ENCODE peak calls at places on chromosomes 6 and 20, in seven cellular contexts. T is IMR-90, U is neuronal stem cell, F is mesenchymal stem cell, S is H1, V is trophoblast cell, D is H9. O is an unnamed sample.
A peak's percentile ranks its signal among the peaks of the same experiment; 100 is the strongest.

GRCh38 chr20:24337074-24337473 is 132.4 kb upstream of the SYNDIG1 start:
- DNase-seq in F (no peak), D (no peak), V (no peak), U (no peak), T (peak; percentile 35), S (no peak), O (no peak)

GRCh38 chr6:31058128-31058894 is 48.0 kb downstream of the MUC22 start:
- DNase-seq in S (no peak), F (peak; percentile 92), D (no peak), U (peak; percentile 59), T (peak; percentile 98), V (peak; percentile 69), O (no peak)

GRCh38 chr6:158039178-158039557 is 57.5 kb downstream of the SYNJ2 start:
- DNase-seq in U (no peak), V (peak; percentile 67), F (peak; percentile 73), S (no peak), D (no peak), T (peak; percentile 67), O (peak; percentile 79)

GRCh38 chr6:113763883-113764282 is 93.3 kb upstream of the MARCKS start:
- DNase-seq in U (no peak), F (peak; percentile 61), S (no peak), V (peak; percentile 87), D (no peak), T (peak; percentile 78), O (peak; percentile 50)

GRCh38 chr6:137013738-137014602 is 30.8 kb downstream of the IL20RA start:
- DNase-seq in S (no peak), D (no peak), U (no peak), T (peak; percentile 60), V (peak; percentile 59), F (peak; percentile 61), O (peak; percentile 69)

GRCh38 chr20:35387334-35387733 is 24.4 kb downstream of the UQCC1 start:
- DNase-seq in D (no peak), V (no peak), F (peak; percentile 62), U (no peak), S (no peak), T (peak; percentile 63), O (no peak)

GRCh38 chr6:123808556-123808955 is 4.9 kb downstream of the NKAIN2 start:
- DNase-seq in D (no peak), T (no peak), S (no peak), F (no peak), V (peak; percentile 7), U (no peak), O (no peak)

GRCh38 chr6:5334341-5334740 is 73.0 kb downstream of the FARS2 start:
- DNase-seq in D (no peak), T (peak; percentile 37), F (no peak), U (no peak), S (no peak), V (no peak), O (no peak)

GRCh38 chr6:83430606-83431544 is at the start of gene ME1:
- DNase-seq in F (peak; percentile 93), D (peak; percentile 83), V (peak; percentile 49), S (peak; percentile 72), T (peak; percentile 86), U (peak; percentile 52), O (peak; percentile 90)

GRCh38 chr6:16687045-16687444 is 74.2 kb downstream of the ATXN1 start:
- DNase-seq in V (no peak), U (no peak), F (no peak), D (no peak), T (no peak), S (no peak), O (no peak)

GRCh38 chr6:48775157-48775556 is 664.2 kb upstream of the PTCHD4 start:
- DNase-seq in D (no peak), V (no peak), T (peak; percentile 36), S (no peak), F (no peak), U (no peak), O (no peak)

GRCh38 chr6:38483526-38483925 is 156.2 kb downstream of the BTBD9 start:
- DNase-seq in D (no peak), V (no peak), T (no peak), F (no peak), S (no peak), U (no peak), O (no peak)

GRCh38 chr6:160455484-160456213 is 107.5 kb downstream of the SLC22A3 start:
- DNase-seq in U (peak; percentile 61), D (peak; percentile 76), T (peak; percentile 47), V (peak; percentile 55), F (peak; percentile 64), S (peak; percentile 93), O (peak; percentile 74)

GRCh38 chr6:107192739-107193296 is 77.5 kb upstream of the BEND3 start:
- DNase-seq in U (no peak), F (no peak), S (no peak), T (no peak), D (no peak), V (peak; percentile 63), O (no peak)

GRCh38 chr20:54510546-54511129 is 35.2 kb downstream of the DOK5 start:
- DNase-seq in U (no peak), F (no peak), D (peak; percentile 40), T (no peak), V (no peak), S (peak; percentile 51), O (peak; percentile 57)

GRCh38 chr20:36861875-36862801 is 13.8 kb upstream of the TLDC2 start:
- DNase-seq in S (peak; percentile 61), T (peak; percentile 83), V (peak; percentile 93), U (no peak), F (peak; percentile 93), D (peak; percentile 52), O (peak; percentile 71)

GRCh38 chr6:30171677-30172471 is 8.5 kb downstream of the TRIM15 start:
- DNase-seq in T (no peak), U (peak; percentile 17), V (no peak), S (peak; percentile 74), F (peak; percentile 30), D (peak; percentile 86), O (peak; percentile 86)

GRCh38 chr6:144008501-144009245 is 614 bp upstream of the PLAGL1 start:
- DNase-seq in V (peak; percentile 22), F (no peak), D (peak; percentile 67), U (no peak), T (no peak), S (no peak), O (peak; percentile 26)

GRCh38 chr6:42135722-42136121 is 6.7 kb downstream of the C6orf132 start:
- DNase-seq in F (no peak), D (no peak), U (no peak), T (no peak), V (peak; percentile 23), S (no peak), O (peak; percentile 53)

GRCh38 chr6:33252758-33253157 is 18.9 kb downstream of the VPS52 start:
- DNase-seq in U (no peak), T (no peak), D (no peak), V (no peak), S (no peak), F (peak; percentile 14), O (no peak)

GRCh38 chr6:56642366-56643261 is at the start of gene DST:
- DNase-seq in S (no peak), U (no peak), D (no peak), V (peak; percentile 84), F (peak; percentile 74), T (peak; percentile 95), O (no peak)

GRCh38 chr6:168150551-168151444 is 71.8 kb upstream of the FRMD1 start:
- DNase-seq in S (peak; percentile 50), T (no peak), U (no peak), D (peak; percentile 41), V (no peak), F (no peak), O (peak; percentile 27)
- H2AK5ac ChIP-seq in S (no peak overlapping the region), T (no peak overlapping the region), U (no peak overlapping the region), D (no peak overlapping the region), V (peak overlapping the region; percentile 65), F (no peak overlapping the region), O (no peak overlapping the region)

DNA sequence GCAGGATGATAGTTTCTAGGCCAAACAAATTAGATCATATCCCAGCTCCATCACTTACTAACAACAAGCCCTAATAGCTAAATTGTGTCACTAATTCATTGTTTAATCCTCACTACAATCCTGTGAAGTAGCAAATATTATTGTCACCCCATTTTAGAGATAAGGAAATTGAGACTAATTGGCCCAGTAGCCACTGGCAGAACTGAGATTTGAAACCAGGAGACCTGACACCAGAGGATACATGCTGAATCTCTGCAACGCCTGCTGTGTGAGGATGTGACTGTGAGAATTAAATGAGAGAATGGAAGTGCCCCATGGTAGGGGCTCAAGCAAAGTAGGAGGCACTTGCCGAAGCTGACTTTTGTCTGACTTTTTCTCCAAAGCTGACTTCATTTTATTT is 124.3 kb upstream of the CITED2 start:
- DNase-seq in D (no peak), S (no peak), U (no peak), V (no peak), T (no peak), F (no peak), O (peak; percentile 80)
- H4K8ac ChIP-seq in D (no peak overlapping the region), S (no peak overlapping the region), U (no peak overlapping the region), V (no peak overlapping the region), T (no peak overlapping the region), F (no peak overlapping the region), O (no peak overlapping the region)

GRCh38 chr6:26235240-26235730 is 129.7 kb upstream of the BTN3A2 start:
- DNase-seq in V (no peak), F (no peak), S (no peak), D (no peak), T (no peak), U (no peak), O (no peak)
- H3K4ac ChIP-seq in V (no peak overlapping the region), F (no peak overlapping the region), S (no peak overlapping the region), D (peak overlapping the region; percentile 87), T (peak overlapping the region; percentile 75), U (no peak overlapping the region), O (no peak overlapping the region)

GRCh38 chr20:41268402-41268801 is 49.1 kb downstream of the ZHX3 start:
- DNase-seq in V (peak; percentile 31), D (no peak), S (no peak), T (no peak), F (no peak), U (no peak), O (no peak)

GRCh38 chr20:41264819-41265218 is 52.7 kb downstream of the ZHX3 start:
- DNase-seq in U (no peak), S (no peak), V (no peak), T (no peak), D (no peak), F (no peak), O (no peak)

GRCh38 chr20:41265931-41266330 is 51.6 kb downstream of the ZHX3 start:
- DNase-seq in S (no peak), V (peak; percentile 61), F (no peak), T (no peak), D (no peak), U (no peak), O (no peak)

GRCh38 chr20:41273445-41273844 is 44.1 kb downstream of the ZHX3 start:
- DNase-seq in F (no peak), U (no peak), S (no peak), T (no peak), D (no peak), V (no peak), O (no peak)

DNA sequence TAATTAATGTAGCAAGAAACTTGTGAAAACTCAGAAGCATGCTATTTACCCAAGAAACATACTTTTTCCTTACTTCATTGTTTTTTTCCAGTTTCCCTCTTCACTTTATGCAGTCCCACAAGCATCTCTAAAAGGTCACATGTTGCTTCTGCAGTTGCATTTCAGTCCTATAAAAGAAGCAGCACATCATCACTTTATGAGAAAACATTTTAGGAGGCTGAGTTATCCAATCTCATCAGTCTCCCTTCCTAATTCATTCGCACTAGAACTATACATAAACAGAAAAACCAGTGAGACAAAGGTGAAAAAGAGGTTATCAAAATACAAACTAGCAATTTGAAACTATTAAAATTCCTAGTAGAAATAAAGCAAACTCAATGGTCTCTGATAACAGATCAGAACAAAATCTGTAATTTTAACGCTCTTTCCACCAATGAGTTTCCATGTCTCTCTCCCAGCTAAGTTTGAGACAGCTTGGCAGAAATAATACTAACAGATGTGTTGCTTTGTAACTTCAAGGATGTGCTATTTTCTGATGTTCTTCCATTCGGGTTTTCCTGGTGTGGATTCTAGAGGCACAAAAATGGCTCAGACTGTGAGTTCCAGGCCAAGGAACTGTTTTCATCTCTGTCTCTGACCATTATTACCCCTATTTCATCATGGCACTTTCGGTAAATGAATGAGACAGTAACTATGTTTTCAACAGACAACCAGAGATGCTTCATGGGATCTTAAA is 48.4 kb downstream of the ZHX3 start:
- DNase-seq in D (no peak), F (no peak), V (no peak), S (no peak), T (no peak), U (no peak), O (no peak)
- H2AK5ac ChIP-seq in D (no peak overlapping the region), F (no peak overlapping the region), V (no peak overlapping the region), S (no peak overlapping the region), T (no peak overlapping the region), U (no peak overlapping the region), O (no peak overlapping the region)

O was measured in mesendoderm.